ENCODE peak calls at places on chromosome 16, in five cellular contexts. P is adrenal gland, N is K562, G is NB4, B is breast epithelium. R is an unnamed sample.

GRCh38 chr16:72013888-72014538 is 5.5 kb downstream of the DHODH start:
- DNase-seq in B (no peak), N (peak; percentile 64), P (peak; percentile 31), G (peak; percentile 52), R (peak; percentile 16)

GRCh38 chr16:57184890-57185445 is 871 bp downstream of the PSME3IP1 start:
- DNase-seq in B (no peak), P (no peak), N (no peak), G (no peak), R (no peak)

GRCh38 chr16:23999663-24000062 is 163.9 kb downstream of the PRKCB start:
- DNase-seq in P (no peak), G (no peak), N (no peak), B (no peak), R (no peak)

GRCh38 chr16:57544129-57544653 is 1.7 kb downstream of the ADGRG5 start:
- DNase-seq in B (peak; percentile 27), N (peak; percentile 25), P (peak; percentile 26), G (peak; percentile 99), R (no peak)

GRCh38 chr16:8686031-8686621 is 11.7 kb downstream of the ABAT start:
- DNase-seq in N (no peak), P (no peak), G (no peak), B (peak; percentile 62), R (peak; percentile 41)

GRCh38 chr16:21302898-21303528 is 24.9 kb upstream of the CRYM start:
- DNase-seq in N (peak; percentile 33), B (no peak), G (peak; percentile 2), P (no peak), R (no peak)

GRCh38 chr16:30054959-30055553 is 10.5 kb upstream of the ALDOA start:
- DNase-seq in P (no peak), N (peak; percentile 56), B (peak; percentile 68), G (peak; percentile 59), R (peak; percentile 74)

GRCh38 chr16:77457046-77457445 is 22.2 kb upstream of the ADAMTS18 start:
- DNase-seq in P (no peak), B (no peak), N (no peak), G (no peak), R (no peak)

GRCh38 chr16:25060920-25061319 is 45.8 kb upstream of the ARHGAP17 start:
- DNase-seq in P (no peak), N (no peak), G (peak; percentile 94), B (no peak), R (no peak)

GRCh38 chr16:4273858-4274291 is 1.1 kb upstream of the TFAP4 start:
- DNase-seq in N (no peak), B (peak; percentile 64), G (peak; percentile 79), P (no peak), R (peak; percentile 57)

GRCh38 chr16:50371936-50372595 is 3.3 kb upstream of the BRD7 start:
- DNase-seq in B (no peak), N (no peak), P (peak; percentile 51), G (peak; percentile 25), R (peak; percentile 56)

GRCh38 chr16:50371036-50371716 is 2.4 kb upstream of the BRD7 start:
- DNase-seq in N (no peak), G (no peak), P (no peak), B (no peak), R (no peak)

GRCh38 chr16:50368410-50369132 is at the start of gene BRD7:
- DNase-seq in P (peak; percentile 38), B (no peak), G (peak; percentile 78), N (peak; percentile 93), R (peak; percentile 78)

GRCh38 chr16:50367777-50368409 is 895 bp downstream of the BRD7 start:
- DNase-seq in G (peak; percentile 16), P (no peak), B (no peak), N (no peak), R (no peak)

DNA sequence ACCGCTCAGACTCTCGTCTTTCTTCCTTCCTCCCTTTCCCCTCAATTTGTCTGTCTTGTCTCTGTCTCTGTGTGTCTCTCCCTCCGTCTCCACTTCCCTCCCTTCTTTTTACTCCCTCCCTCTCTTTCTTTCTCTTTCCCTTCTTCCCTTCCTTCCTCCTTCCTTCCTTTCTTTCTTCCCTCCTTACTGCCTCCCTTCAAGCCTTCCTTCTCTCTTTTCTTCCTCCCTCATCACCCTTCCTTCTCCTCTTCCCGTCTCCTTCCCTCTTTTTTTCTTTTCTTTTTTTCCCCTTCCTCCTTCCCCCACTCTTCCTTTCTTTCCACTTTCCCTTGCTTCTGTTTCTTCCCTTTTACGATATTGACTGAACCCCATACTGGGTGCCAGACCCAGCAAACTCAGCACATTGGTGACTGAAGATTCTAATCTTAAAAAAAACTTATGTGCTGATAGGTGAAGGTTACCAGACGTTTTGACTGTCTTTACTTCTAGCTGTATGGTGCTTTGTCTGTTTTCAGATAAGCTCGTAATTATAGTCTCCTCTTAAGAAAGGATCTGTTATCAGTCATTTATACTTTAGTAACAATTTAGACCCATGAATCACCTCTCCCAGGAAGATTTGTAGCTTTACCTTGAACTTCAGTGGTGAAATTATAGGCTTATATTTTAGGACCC is 481 bp upstream of the BRD7 start:
- DNase-seq in P (no peak), N (peak; percentile 28), G (no peak), B (no peak), R (no peak)
- TF ChIP-seq CTCF in P (no peak), N (no peak), G (no peak), B (no peak), R (no peak)

GRCh38 chr16:86872833-86873232 is 294.5 kb downstream of the FOXL1 start:
- DNase-seq in N (no peak), B (no peak), G (no peak), P (no peak), R (no peak)
- TF ChIP-seq CTCF in N (no peak), B (no peak), G (no peak), P (no peak), R (no peak)

GRCh38 chr16:11437069-11437468 is 91.8 kb downstream of the RMI2 start:
- DNase-seq in P (no peak), B (no peak), N (no peak), G (no peak), R (no peak)

GRCh38 chr16:11431915-11432465 is 86.7 kb downstream of the RMI2 start:
- DNase-seq in P (no peak), N (no peak), B (no peak), G (no peak), R (no peak)

GRCh38 chr16:11432856-11433395 is 87.7 kb downstream of the RMI2 start:
- DNase-seq in B (no peak), P (no peak), G (no peak), N (no peak), R (no peak)

GRCh38 chr16:11439216-11439615 is 94.0 kb downstream of the RMI2 start:
- DNase-seq in B (no peak), P (no peak), G (no peak), N (no peak), R (no peak)

GRCh38 chr16:11435576-11435975 is 90.3 kb downstream of the RMI2 start:
- DNase-seq in P (no peak), G (no peak), N (no peak), B (no peak), R (no peak)
- TF ChIP-seq CTCF in P (no peak), G (no peak), N (no peak), B (no peak), R (no peak)

DNA sequence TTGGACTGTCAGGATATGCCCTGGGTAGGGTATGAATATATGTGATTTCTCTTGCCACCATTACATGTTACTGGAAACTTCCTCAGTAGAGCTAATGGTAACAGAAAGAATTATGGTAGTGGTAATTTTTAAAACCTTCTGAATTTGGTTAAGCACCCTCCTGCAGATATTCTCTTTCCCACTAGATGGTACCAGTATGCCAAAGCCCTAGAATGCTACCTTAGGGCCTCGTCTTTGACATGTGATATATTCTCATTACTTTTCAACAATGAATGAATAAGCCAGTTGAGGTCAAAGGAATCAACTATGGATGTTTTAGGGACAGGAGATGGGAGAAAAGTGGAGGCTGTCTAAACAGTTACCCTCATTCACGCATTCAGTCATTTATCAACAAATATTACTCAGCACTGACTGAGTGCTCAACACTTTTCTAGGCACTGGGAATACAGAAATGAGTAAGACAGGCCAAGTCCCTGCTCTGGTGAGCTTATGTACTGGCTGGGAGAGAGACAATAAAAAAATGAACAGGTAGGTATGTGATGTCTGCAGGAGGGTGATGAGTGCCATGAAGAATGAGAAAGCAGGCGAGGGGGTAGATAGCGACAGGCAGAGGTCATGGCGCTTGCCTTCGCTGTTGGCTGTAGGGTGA is 14.7 kb downstream of the CDH13 start:
- DNase-seq in P (no peak), N (no peak), G (no peak), B (no peak), R (no peak)
- TF ChIP-seq CTCF in P (no peak), N (no peak), G (peak; percentile 3), B (no peak), R (peak; percentile 16)

DNA sequence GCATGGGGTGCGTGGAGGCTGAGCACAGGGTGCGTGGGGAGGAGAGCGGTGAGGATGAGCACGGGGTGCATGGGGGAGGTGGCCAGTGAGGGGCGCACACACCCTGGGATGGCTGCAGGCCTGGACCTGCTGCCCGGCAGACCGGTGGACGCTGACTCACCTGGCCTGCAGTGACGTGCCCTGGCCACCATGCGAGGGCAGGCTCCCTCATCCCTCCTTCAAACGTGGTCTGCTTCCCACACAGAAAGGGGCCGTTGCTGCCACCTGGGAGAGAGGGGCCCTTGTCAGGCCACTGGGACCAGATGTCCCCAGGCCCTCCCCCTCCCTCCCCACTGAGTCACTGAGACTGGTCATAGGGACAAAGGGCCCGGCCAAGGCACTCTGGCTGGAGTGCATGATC is 20.1 kb upstream of the APRT start:
- DNase-seq in G (no peak), B (no peak), N (peak; percentile 54), P (no peak), R (no peak)
- TF ChIP-seq CTCF in G (no peak), B (no peak), N (peak; percentile 9), P (no peak), R (no peak)

DNA sequence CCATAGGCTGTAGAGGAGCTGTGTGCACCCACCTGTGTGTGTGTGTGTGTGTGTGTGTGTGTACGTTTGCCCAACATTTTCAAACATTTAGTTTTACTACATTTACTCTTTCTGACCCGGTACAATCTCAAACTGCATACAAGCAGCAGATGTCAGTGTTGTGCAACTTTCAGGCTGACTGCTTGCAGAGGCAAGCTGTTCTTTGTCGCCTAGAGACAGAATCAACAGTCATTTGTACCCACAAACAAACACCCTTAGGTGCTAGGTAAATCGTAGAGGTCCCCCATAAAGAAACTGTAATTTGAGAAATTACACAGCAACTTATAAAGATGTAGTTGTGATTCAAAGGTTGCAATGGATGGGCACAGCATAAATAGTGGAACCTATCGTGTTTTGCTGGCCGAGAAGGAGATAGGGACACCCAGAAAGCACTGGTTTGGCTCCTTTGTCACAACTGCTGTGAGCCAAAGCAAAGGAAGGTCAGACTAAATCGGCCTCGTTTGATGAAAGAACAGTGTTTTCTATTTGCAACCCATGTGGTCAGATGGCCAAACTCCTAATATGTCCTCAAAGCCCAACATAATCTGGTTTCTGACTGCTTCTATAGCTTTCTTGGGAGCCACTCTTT is 478.4 kb downstream of the TOX3 start:
- DNase-seq in N (no peak), G (peak; percentile 46), B (no peak), P (no peak), R (peak; percentile 27)
- TF ChIP-seq CTCF in N (no peak), G (no peak), B (peak; percentile 34), P (no peak), R (peak; percentile 40)

DNA sequence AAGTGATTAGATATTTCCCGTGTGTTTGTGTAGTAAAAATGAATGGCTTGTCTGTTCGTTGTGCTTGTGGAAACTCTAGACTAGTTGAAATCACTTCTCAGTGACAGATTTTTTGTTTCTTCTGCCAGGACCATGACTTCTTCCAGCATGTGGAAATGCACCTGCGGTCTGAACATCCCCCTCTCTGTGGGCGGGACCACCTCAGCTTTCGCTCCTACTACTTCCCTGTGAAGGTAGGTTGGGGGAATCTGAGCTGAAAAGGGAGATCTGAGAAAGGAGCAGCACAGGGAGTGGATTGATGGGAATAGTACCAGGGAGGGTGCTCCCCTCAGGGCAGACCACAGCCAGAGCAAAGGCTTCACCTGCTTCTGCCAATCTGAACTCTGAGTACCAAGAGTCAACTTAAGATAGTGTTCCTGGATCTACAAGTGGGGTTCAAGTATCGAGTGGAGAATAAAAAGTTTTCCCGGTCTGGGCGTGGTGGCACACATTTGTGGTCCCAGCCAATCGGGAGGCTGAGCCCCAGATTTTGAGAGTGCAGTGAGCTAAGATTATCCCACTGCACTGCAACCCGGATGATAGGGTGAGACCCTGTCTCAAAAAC is 47.5 kb downstream of the SF3B3 start:
- DNase-seq in G (no peak), N (no peak), P (no peak), B (no peak), R (no peak)
- TF ChIP-seq CTCF in G (no peak), N (no peak), P (no peak), B (no peak), R (no peak)